ENCODE peak calls at places on chromosomes 12 and 14, in nine cellular contexts. V is GM23338; P is osteocyte; D is Panc1; G is GM10248; C is cardiac muscle cell; M is T-helper 2 cell; J is CD4-positive, alpha-beta T cell; W is aorta. Q is an unnamed sample.
A peak's percentile ranks its signal among the peaks of the same experiment; 100 is the strongest.

GRCh38 chr14:33282811-33283210 is 344.1 kb downstream of the NPAS3 start:
- DNase-seq in V (no peak), P (no peak), D (no peak), G (no peak), C (no peak), M (no peak), J (no peak), W (no peak), Q (no peak)

GRCh38 chr12:24561882-24562760 is 386.8 kb downstream of the BCAT1 start:
- DNase-seq in V (peak; percentile 88), P (peak; percentile 89), D (no peak), G (peak; percentile 33), C (peak; percentile 73), M (peak; percentile 49), J (no peak), W (peak; percentile 90), Q (no peak)

GRCh38 chr12:2336409-2336829 is 283.6 kb downstream of the CACNA1C start:
- DNase-seq in V (no peak), P (no peak), D (no peak), G (peak; percentile 53), C (peak; percentile 86), M (no peak), J (no peak), W (peak; percentile 76), Q (no peak)

GRCh38 chr12:55072093-55072492 is 52.3 kb downstream of the NEUROD4 start:
- DNase-seq in V (peak; percentile 78), P (no peak), D (no peak), G (peak; percentile 37), C (peak; percentile 17), M (peak; percentile 85), J (peak; percentile 81), W (no peak), Q (peak; percentile 58)

GRCh38 chr12:5925646-5926045 is 19.4 kb downstream of the ANO2 start:
- DNase-seq in V (no peak), P (no peak), D (no peak), G (no peak), C (no peak), M (no peak), J (no peak), W (no peak), Q (no peak)

GRCh38 chr14:87996276-87996592 is 3.3 kb upstream of the GALC start:
- DNase-seq in V (no peak), P (no peak), D (no peak), G (no peak), C (no peak), M (no peak), J (no peak), W (no peak), Q (no peak)

GRCh38 chr12:130495156-130495555 is 157.5 kb downstream of the PIWIL1 start:
- DNase-seq in V (no peak), P (no peak), D (no peak), G (no peak), C (no peak), M (no peak), J (no peak), W (no peak), Q (no peak)

GRCh38 chr14:61569783-61570182 is 125.5 kb upstream of the HIF1A start:
- DNase-seq in V (no peak), P (no peak), D (no peak), G (no peak), C (peak; percentile 97), M (peak; percentile 68), J (no peak), W (no peak), Q (no peak)

GRCh38 chr14:36538051-36538450 is 18.0 kb upstream of the NKX2-1 start:
- DNase-seq in V (no peak), P (no peak), D (no peak), G (no peak), C (no peak), M (no peak), J (no peak), W (no peak), Q (no peak)

GRCh38 chr12:43278268-43278832 is 273.7 kb downstream of the ADAMTS20 start:
- DNase-seq in V (no peak), P (no peak), D (no peak), G (peak; percentile 44), C (no peak), M (no peak), J (no peak), W (no peak), Q (no peak)

GRCh38 chr12:89752331-89752730 is 43.7 kb upstream of the ATP2B1 start:
- DNase-seq in V (no peak), P (no peak), D (no peak), G (peak; percentile 29), C (no peak), M (no peak), J (no peak), W (no peak), Q (no peak)

GRCh38 chr12:92717202-92717601 is 14.4 kb downstream of the PLEKHG7 start:
- DNase-seq in V (peak; percentile 74), P (no peak), D (no peak), G (no peak), C (peak; percentile 73), M (no peak), J (no peak), W (no peak), Q (no peak)

GRCh38 chr12:115375188-115375991 is 691.4 kb upstream of the TBX3 start:
- DNase-seq in V (no peak), P (peak; percentile 23), D (no peak), G (peak; percentile 61), C (peak; percentile 71), M (peak; percentile 4), J (no peak), W (no peak), Q (no peak)

GRCh38 chr12:114476159-114476558 is 70.2 kb upstream of the TBX5 start:
- DNase-seq in V (peak; percentile 62), P (no peak), D (no peak), G (no peak), C (peak; percentile 63), M (no peak), J (no peak), W (no peak), Q (no peak)

GRCh38 chr14:106843951-106844483 is 1317.6 kb downstream of the TMEM121 start:
- DNase-seq in V (no peak), P (no peak), D (no peak), G (peak; percentile 36), C (no peak), M (peak; percentile 54), J (peak; percentile 39), W (no peak), Q (peak; percentile 9)

GRCh38 chr12:93802293-93802692 is 125.1 kb downstream of the CRADD start:
- DNase-seq in V (no peak), P (no peak), D (no peak), G (no peak), C (peak; percentile 55), M (no peak), J (no peak), W (no peak), Q (no peak)

GRCh38 chr12:51077930-51078329 is 5.5 kb downstream of the CSRNP2 start:
- DNase-seq in V (no peak), P (no peak), D (no peak), G (no peak), C (peak; percentile 21), M (peak; percentile 9), J (no peak), W (no peak), Q (no peak)

GRCh38 chr12:6872073-6873048 is 742 bp downstream of the SPSB2 start:
- DNase-seq in V (peak; percentile 90), P (peak; percentile 95), D (no peak), G (peak; percentile 86), C (peak; percentile 79), M (peak; percentile 84), J (peak; percentile 88), W (peak; percentile 96), Q (peak; percentile 85)

GRCh38 chr12:106126441-106127288 is 12.1 kb downstream of the NUAK1 start:
- DNase-seq in V (no peak), P (no peak), D (peak; percentile 90), G (no peak), C (no peak), M (no peak), J (no peak), W (no peak), Q (no peak)

GRCh38 chr12:69492739-69493138 is 22.6 kb downstream of the FRS2 start:
- DNase-seq in V (no peak), P (no peak), D (no peak), G (no peak), C (no peak), M (no peak), J (no peak), W (no peak), Q (no peak)

GRCh38 chr14:75736845-75737485 is 75.9 kb downstream of the TTLL5 start:
- DNase-seq in V (no peak), P (no peak), D (no peak), G (no peak), C (no peak), M (no peak), J (no peak), W (no peak), Q (no peak)

GRCh38 chr14:77979666-77980351 is 179.9 kb downstream of the ADCK1 start:
- DNase-seq in V (peak; percentile 78), P (peak; percentile 49), D (no peak), G (no peak), C (no peak), M (no peak), J (no peak), W (no peak), Q (no peak)

GRCh38 chr12:74401035-74401434 is 136.6 kb upstream of the ATXN7L3B start:
- DNase-seq in V (no peak), P (no peak), D (no peak), G (no peak), C (no peak), M (no peak), J (no peak), W (no peak), Q (no peak)

GRCh38 chr12:19896534-19896933 is 457.2 kb downstream of the AEBP2 start:
- DNase-seq in V (no peak), P (no peak), D (no peak), G (no peak), C (no peak), M (no peak), J (no peak), W (no peak), Q (no peak)

GRCh38 chr14:51776102-51776894 is 84.1 kb upstream of the GNG2 start:
- DNase-seq in V (peak; percentile 89), P (no peak), D (no peak), G (peak; percentile 71), C (peak; percentile 86), M (peak; percentile 41), J (no peak), W (no peak), Q (no peak)

GRCh38 chr12:63826002-63826585 is 18.4 kb upstream of the SRGAP1 start:
- DNase-seq in V (peak; percentile 78), P (no peak), D (no peak), G (peak; percentile 48), C (peak; percentile 86), M (peak; percentile 51), J (no peak), W (no peak), Q (no peak)

GRCh38 chr12:80702889-80703605 is 4.4 kb upstream of the MYF6 start:
- DNase-seq in V (peak; percentile 18), P (no peak), D (no peak), G (no peak), C (peak; percentile 67), M (no peak), J (no peak), W (no peak), Q (no peak)

GRCh38 chr14:65349100-65349499 is 63.4 kb upstream of the FUT8 start:
- DNase-seq in V (no peak), P (no peak), D (no peak), G (no peak), C (peak; percentile 44), M (no peak), J (no peak), W (no peak), Q (no peak)

GRCh38 chr12:50825372-50825838 is 17.3 kb upstream of the TMPRSS12 start:
- DNase-seq in V (peak; percentile 63), P (no peak), D (peak; percentile 41), G (peak; percentile 49), C (peak; percentile 89), M (peak; percentile 71), J (no peak), W (no peak), Q (no peak)

GRCh38 chr14:52131640-52132320 is 62.9 kb upstream of the NID2 start:
- DNase-seq in V (peak; percentile 93), P (peak; percentile 94), D (peak; percentile 55), G (peak; percentile 57), C (peak; percentile 98), M (peak; percentile 38), J (no peak), W (peak; percentile 83), Q (no peak)

GRCh38 chr14:98269533-98269932 is 1002.5 kb downstream of the BCL11B start:
- DNase-seq in V (no peak), P (no peak), D (no peak), G (no peak), C (no peak), M (no peak), J (no peak), W (no peak), Q (no peak)

Q was measured in T-helper 9 cell.